ENCODE peak calls at places on chromosomes 16 and 17, in six cellular contexts. M is stimulated activated CD8-positive, alpha-beta memory T cell treated with anti-CD3 and anti-CD28 coated beads, Interleukin-2, amount 100 ng/mL, for 48 hours; R is fibroblast of mammary gland; T is psoas muscle; Y is GM19239; F is IMR-90. D is an unnamed sample.

GRCh38 chr16:67641779-67642708 is 2.9 kb upstream of the CARMIL2 start:
- DNase-seq in T (peak), Y (no peak), R (peak), F (peak), M (no peak), D (no peak)

GRCh38 chr16:82345318-82345717 is 175.3 kb upstream of the MPHOSPH6 start:
- DNase-seq in T (no peak), Y (no peak), M (no peak), F (no peak), R (no peak), D (no peak)

GRCh38 chr17:56973520-56973919 is 4.4 kb upstream of the SCPEP1 start:
- DNase-seq in T (no peak), M (no peak), Y (no peak), R (peak), F (peak), D (no peak)

GRCh38 chr16:48556913-48557351 is 53.0 kb downstream of the N4BP1 start:
- DNase-seq in Y (no peak), M (no peak), T (no peak), F (peak), R (peak), D (no peak)

GRCh38 chr16:3879258-3879886 is 1.1 kb downstream of the CREBBP start:
- DNase-seq in F (no peak), R (no peak), Y (no peak), M (no peak), T (peak), D (no peak)

GRCh38 chr16:26365555-26365954 is 673.8 kb downstream of the HS3ST4 start:
- DNase-seq in T (no peak), R (no peak), M (no peak), F (no peak), Y (no peak), D (no peak)

GRCh38 chr16:19583665-19584300 is 28.3 kb downstream of the VPS35L start:
- DNase-seq in Y (peak), M (no peak), R (peak), F (peak), T (no peak), D (no peak)

GRCh38 chr16:65509172-65509571 is 387.3 kb upstream of the CDH11 start:
- DNase-seq in F (no peak), T (no peak), M (no peak), Y (no peak), R (peak), D (no peak)

D was measured in osteocyte.